ENCODE peak calls at places on chromosome 10, in four cellular contexts. K is RWPE1, Q is progenitor cell of endocrine pancreas, J is AG10803. Y is an unnamed sample.

GRCh38 chr10:14353291-14353913 is 22.7 kb upstream of the FRMD4A start:
- DNase-seq in J (no peak), Q (no peak), K (no peak), Y (no peak)

GRCh38 chr10:107984149-107984548 is 819.6 kb upstream of the SORCS1 start:
- DNase-seq in K (no peak), Q (no peak), J (no peak), Y (no peak)

GRCh38 chr10:75143353-75143752 is 31.9 kb downstream of the SAMD8 start:
- DNase-seq in J (peak), K (peak), Q (no peak), Y (no peak)

GRCh38 chr10:29332761-29333148 is 43.9 kb downstream of the LYZL1 start:
- DNase-seq in J (no peak), K (no peak), Q (no peak), Y (no peak)

GRCh38 chr10:47013469-47014169 is 102.4 kb downstream of the PTPN20 start:
- DNase-seq in K (no peak), Q (no peak), J (peak), Y (no peak)

GRCh38 chr10:33376976-33377657 is 42.6 kb upstream of the NRP1 start:
- DNase-seq in J (peak), K (peak), Q (no peak), Y (no peak)

GRCh38 chr10:32887481-32887880 is 70.5 kb downstream of the ITGB1 start:
- DNase-seq in K (no peak), J (no peak), Q (no peak), Y (no peak)

GRCh38 chr10:52464725-52465124 is 150.6 kb downstream of the DKK1 start:
- DNase-seq in J (no peak), Q (no peak), K (peak), Y (no peak)

GRCh38 chr10:113047963-113048781 is 98.1 kb downstream of the TCF7L2 start:
- DNase-seq in K (no peak), J (no peak), Q (no peak), Y (no peak)

GRCh38 chr10:78890506-78890905 is 178.3 kb upstream of the ZMIZ1 start:
- DNase-seq in K (no peak), Q (peak), J (no peak), Y (no peak)

GRCh38 chr10:1807196-1807595 is 69.9 kb upstream of the ADARB2 start:
- DNase-seq in K (no peak), Q (no peak), J (no peak), Y (no peak)

GRCh38 chr10:132690401-132690800 is 95.5 kb downstream of the NKX6-2 start:
- DNase-seq in Q (no peak), K (no peak), J (no peak), Y (peak)

GRCh38 chr10:50464004-50464409 is 159.7 kb downstream of the SGMS1 start:
- DNase-seq in Q (no peak), K (no peak), J (no peak), Y (no peak)

GRCh38 chr10:73742454-73742734 is 1.8 kb upstream of the SEC24C start:
- DNase-seq in J (no peak), K (no peak), Q (no peak), Y (no peak)

GRCh38 chr10:73743905-73744689 is at the start of gene SEC24C:
- DNase-seq in K (peak), J (peak), Q (peak), Y (peak)

GRCh38 chr10:73746721-73747120 is 2.5 kb downstream of the SEC24C start:
- DNase-seq in Q (no peak), K (no peak), J (no peak), Y (no peak)

GRCh38 chr10:73743327-73743904 is 756 bp upstream of the SEC24C start:
- DNase-seq in K (no peak), J (no peak), Q (no peak), Y (no peak)

DNA sequence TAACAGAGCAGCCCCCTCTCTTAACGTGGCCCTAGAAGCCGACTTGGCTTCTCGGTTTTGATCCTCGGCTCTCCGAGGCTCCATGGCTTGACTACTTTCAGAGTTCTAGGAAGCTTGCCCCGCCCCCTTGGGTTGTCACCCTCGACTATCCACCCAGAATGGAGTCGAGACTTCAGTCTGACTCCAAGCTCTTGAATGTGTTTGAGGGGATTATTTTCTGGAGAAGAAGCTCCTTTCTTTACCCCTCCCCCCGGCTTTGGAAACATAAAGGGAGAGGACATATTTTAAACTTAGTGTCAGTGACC is 470 bp downstream of the SEC24C start:
- DNase-seq in J (peak), K (peak), Q (peak), Y (peak)
- TF ChIP-seq CTCF in J (no peak), K (no peak), Q (no peak), Y (no peak)

DNA sequence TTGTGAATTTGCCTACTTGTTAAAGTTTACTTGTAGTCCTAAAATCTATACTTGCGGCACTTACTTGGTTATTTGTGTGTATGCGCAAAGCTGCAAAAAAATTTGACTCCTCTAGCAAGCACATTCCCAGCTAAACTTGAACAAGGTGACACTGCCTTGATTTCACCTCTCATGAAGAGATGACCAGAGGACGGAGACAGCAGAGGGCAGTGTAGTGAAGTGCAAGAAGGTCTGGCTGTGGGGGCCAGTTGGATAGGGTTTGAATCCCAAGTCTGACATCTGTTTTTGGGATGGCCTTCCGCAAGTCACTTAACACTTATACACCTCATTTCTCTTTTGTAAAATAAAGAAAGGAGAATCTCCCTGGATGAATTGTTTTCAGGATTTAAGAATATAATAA is 15.7 kb downstream of the SLK start:
- DNase-seq in Q (no peak), K (no peak), J (no peak), Y (peak)
- TF ChIP-seq CTCF in Q (peak), K (no peak), J (peak), Y (peak)

GRCh38 chr10:12549297-12549696 is 199.9 kb downstream of the CAMK1D start:
- DNase-seq in Q (no peak), K (peak), J (no peak), Y (no peak)
- TF ChIP-seq CTCF in Q (no peak), K (no peak), J (no peak), Y (no peak)

GRCh38 chr10:44398747-44399477 is 14.0 kb upstream of the CXCL12 start:
- DNase-seq in Q (no peak), J (no peak), K (no peak), Y (no peak)

GRCh38 chr10:44399478-44400451 is 14.9 kb upstream of the CXCL12 start:
- DNase-seq in Q (no peak), K (no peak), J (peak), Y (no peak)

GRCh38 chr10:44397476-44398225 is 12.8 kb upstream of the CXCL12 start:
- DNase-seq in J (no peak), K (no peak), Q (no peak), Y (no peak)

GRCh38 chr10:44396671-44397191 is 11.8 kb upstream of the CXCL12 start:
- DNase-seq in Q (no peak), K (no peak), J (no peak), Y (no peak)

DNA sequence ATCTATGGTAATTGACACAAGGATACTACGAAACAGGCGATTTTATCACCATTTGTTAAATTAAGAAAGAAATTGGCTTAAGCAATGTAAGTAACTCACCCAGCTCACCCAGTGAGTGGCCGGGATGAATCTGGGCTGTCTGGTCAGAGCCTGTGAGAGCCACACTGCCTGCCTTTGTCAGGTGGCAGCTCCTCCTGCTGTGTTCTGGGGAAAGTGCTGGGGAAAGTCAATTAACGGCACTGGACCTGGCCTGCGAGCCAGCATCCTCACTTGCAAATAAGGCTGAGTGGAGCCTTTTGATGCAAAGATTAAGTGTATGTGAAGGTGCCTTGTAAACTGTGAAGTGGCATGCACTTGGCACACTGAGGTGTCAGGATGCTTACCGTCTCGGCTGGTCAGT is 13.4 kb upstream of the CXCL12 start:
- DNase-seq in K (no peak), Q (no peak), J (no peak), Y (no peak)
- TF ChIP-seq CTCF in K (no peak), Q (no peak), J (no peak), Y (no peak)

DNA sequence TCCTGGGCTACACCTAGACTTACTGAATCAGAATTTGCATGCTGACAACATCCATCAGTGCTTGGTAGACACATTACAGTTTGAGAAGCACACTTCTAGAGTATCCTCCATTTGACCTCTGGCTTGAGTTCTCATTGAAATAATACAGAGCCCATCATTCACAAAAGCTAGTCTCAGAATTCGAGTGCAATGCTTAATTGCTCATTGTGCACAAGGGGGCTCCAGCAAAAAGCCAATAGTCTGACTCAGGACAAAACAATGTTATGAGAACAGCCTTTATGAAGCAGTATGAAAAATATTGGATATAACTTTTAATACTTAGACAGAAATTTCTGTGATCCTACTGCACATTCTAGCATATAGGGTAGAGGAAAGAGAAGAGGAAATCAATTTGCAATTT is 105.7 kb upstream of the ANK3 start:
- DNase-seq in Q (no peak), J (no peak), K (no peak), Y (no peak)
- TF ChIP-seq CTCF in Q (no peak), J (no peak), K (no peak), Y (no peak)

DNA sequence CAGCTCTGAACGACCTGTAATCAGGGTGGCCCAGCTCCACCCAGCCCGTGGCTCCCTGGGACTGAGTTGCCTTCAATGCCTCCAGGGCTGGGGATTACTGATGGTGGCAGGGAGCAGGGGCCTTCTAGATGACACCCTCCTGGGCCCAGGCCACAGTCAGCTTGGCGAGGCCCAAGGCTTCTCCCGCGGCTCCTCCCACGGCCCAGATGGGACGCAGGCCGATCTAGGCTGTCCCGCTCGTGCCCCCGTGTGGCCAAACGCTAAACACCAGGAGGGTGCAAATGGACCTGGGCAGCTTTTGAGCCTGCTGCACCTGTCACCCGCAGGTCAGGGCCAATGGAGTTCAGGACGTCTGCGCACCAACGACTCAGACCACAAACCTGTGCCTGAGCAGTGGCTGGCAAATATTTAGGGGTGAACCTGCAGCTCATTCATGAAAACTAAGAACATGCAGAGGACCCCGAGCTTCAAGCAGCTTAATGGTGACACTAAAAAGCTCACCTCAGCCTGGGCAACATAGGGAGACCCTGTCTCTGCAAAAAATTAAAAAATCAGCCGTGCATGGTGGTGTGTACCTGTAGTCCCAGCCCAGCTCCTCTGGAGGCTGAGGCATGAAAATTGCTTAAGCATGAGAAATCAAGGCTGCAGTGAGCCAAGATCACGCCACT is 43.2 kb downstream of the ASB13 start:
- DNase-seq in K (peak), Q (peak), J (peak), Y (peak)
- TF ChIP-seq CTCF in K (peak), Q (peak), J (peak), Y (peak)

GRCh38 chr10:120824864-120825263 is 26.3 kb upstream of the WDR11 start:
- DNase-seq in J (peak), Q (no peak), K (peak), Y (peak)
- TF ChIP-seq CTCF in J (peak), Q (peak), K (peak), Y (peak)

DNA sequence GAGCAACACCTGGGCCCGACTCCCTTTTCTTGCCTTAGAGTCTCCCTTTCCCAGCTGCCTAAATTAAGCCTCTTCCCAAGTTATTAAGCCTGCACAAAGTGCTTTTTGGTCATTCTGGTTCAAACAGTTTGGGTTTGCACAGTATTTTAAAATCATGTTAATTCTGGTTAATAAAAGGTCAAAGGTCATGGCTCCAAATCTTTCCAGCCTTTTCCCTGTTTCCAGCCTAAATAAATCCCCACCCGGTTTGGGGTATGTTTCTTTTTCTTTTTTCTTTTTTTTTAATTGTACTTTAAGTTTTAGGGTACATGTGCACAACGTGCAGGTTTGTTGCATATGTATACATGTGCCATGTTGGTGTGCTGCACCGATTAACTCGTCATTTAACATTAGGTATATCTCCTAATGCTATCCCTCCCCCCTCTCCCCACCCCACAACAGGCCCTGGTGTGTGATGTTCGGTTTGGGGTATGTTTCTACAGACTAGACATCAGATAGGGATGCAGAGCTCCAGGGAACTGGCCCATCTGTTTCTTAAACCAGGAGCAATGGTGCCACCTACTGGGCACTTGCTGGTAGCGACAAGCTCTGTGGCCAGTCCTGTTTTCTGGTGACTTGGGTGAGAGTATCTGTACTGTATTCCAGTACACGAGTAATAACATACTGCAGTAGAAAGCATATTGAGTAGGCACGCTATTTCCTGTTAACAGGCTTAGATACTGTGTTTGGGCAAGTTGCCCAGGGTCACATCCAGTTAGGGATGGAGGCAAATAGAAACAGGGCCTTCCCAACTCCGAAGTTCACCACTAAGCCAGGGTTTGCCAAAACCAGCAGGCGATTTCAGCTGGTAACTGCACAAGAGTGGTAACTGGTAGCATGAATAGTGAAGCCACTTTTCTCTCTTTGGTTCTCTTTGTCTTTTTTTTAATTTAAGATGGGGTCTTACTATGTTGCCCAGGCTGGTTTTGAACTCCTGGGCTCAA is 60.6 kb upstream of the TRIM8 start:
- DNase-seq in Q (peak), J (peak), K (peak), Y (peak)
- TF ChIP-seq CTCF in Q (peak), J (peak), K (peak), Y (peak)

DNA sequence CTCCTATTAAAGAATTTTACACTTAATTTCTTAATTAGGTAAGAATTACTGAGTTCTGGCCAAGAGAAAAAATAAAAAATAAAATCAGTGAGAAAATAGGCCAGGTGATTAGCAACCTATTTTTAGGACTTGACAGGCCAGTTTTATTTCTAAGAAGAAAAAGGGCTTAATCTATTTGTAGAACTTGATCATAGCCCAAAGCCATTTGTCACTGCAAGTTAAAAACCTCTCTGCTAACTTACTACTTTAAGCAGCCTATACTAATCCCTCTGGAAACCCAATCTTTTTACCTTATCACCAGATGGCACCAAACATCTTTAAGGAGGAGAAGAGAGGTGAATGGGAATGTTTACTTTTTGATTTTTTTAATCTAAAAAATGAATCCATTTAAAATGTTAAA is 222.1 kb upstream of the RHOBTB1 start:
- DNase-seq in K (no peak), Q (no peak), J (no peak), Y (no peak)
- TF ChIP-seq CTCF in K (no peak), Q (no peak), J (no peak), Y (no peak)

DNA sequence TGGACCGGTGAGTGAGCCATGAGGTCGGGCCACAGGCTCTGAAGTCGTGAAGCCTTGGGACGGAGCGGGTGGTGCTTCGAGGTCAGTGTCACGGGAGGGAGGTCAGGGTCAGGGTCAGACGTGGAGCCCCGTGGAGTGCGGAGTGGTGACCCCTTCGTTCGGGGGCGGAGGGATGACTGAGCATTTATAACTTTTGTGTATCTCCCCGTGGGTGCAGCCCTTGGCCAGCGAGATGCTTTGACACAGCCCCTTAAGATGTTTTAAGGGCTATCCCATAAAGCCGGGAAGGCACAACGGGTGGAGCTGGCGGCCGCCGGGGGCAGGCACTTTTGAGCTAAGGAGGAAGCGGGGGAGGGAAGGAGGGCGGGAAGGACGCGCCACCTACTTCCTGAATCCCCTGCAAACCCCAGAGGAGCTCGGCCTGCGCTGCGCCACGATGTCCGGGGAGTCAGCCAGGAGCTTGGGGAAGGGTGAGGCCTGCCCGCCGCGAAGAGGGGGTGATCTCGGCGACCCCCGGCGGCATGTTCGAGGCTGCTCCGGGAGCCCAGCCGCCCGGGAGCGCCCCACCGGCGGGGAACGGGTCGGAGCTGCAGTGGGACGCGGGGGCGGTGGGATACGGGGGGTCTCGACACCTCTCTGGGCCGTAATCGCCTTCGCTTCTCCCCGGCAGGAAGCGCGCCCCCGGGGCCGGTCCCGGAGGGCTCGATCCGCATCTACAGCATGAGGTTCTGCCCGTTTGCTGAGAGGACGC is at the start of gene GSTO1:
- DNase-seq in J (peak), Q (peak), K (peak), Y (peak)
- TF ChIP-seq CTCF in J (peak), Q (no peak), K (no peak), Y (no peak)

Y was measured in glutamatergic neuron.